ENCODE peak calls at places on chromosomes 13 and 19, in six cellular contexts. L, B, X, P, Z and N are unnamed samples.
A peak's percentile ranks its signal among the peaks of the same experiment; 100 is the strongest.

GRCh38 chr13:32443111-32443510 is 15.2 kb upstream of the N4BP2L1 start:
- DNase-seq in L (peak; percentile 69), B (peak; percentile 63), X (peak; percentile 46), P (no peak), Z (no peak), N (no peak)

GRCh38 chr19:49340069-49340864 is 5.1 kb downstream of the CD37 start:
- DNase-seq in L (peak; percentile 78), B (peak; percentile 82), X (peak; percentile 80), P (peak; percentile 92), Z (peak; percentile 83), N (no peak)

GRCh38 chr13:46607768-46608553 is 55.0 kb downstream of the LRCH1 start:
- DNase-seq in L (peak; percentile 92), B (no peak), X (no peak), P (no peak), Z (no peak), N (no peak)

GRCh38 chr19:46218160-46218559 is 11.4 kb upstream of the IGFL1 start:
- DNase-seq in L (peak; percentile 23), B (peak; percentile 78), X (peak; percentile 88), P (no peak), Z (no peak), N (peak; percentile 49)

GRCh38 chr13:43428545-43429287 is 358.1 kb downstream of the ENOX1 start:
- DNase-seq in L (no peak), B (no peak), X (peak; percentile 24), P (no peak), Z (no peak), N (no peak)

GRCh38 chr19:9857920-9858746 is 23.0 kb downstream of the PIN1 start:
- DNase-seq in L (no peak), B (peak; percentile 79), X (no peak), P (no peak), Z (no peak), N (peak; percentile 79)

GRCh38 chr13:36359301-36359950 is 13.2 kb upstream of the SPART start:
- DNase-seq in L (peak; percentile 55), B (no peak), X (no peak), P (no peak), Z (no peak), N (no peak)

GRCh38 chr13:40023608-40024577 is 368.4 kb downstream of the COG6 start:
- DNase-seq in L (no peak), B (no peak), X (no peak), P (no peak), Z (no peak), N (no peak)

GRCh38 chr13:27573265-27573664 is 47.1 kb downstream of the LNX2 start:
- DNase-seq in L (peak; percentile 46), B (peak; percentile 17), X (no peak), P (no peak), Z (no peak), N (no peak)

GRCh38 chr19:5060591-5061339 is 91.9 kb downstream of the KDM4B start:
- DNase-seq in L (no peak), B (no peak), X (no peak), P (no peak), Z (peak; percentile 93), N (no peak)

GRCh38 chr13:20685042-20685441 is 18.5 kb upstream of the IL17D start:
- DNase-seq in L (no peak), B (no peak), X (no peak), P (no peak), Z (no peak), N (no peak)

GRCh38 chr19:4831351-4832340 is at the start of gene TICAM1:
- DNase-seq in L (no peak), B (peak; percentile 34), X (peak; percentile 45), P (peak; percentile 95), Z (peak; percentile 85), N (no peak)

GRCh38 chr19:41872775-41873647 is 4.1 kb upstream of the CD79A start:
- DNase-seq in L (peak; percentile 72), B (peak; percentile 67), X (peak; percentile 96), P (no peak), Z (peak; percentile 69), N (no peak)

GRCh38 chr13:48334534-48335127 is 31.1 kb downstream of the RB1 start:
- DNase-seq in L (peak; percentile 36), B (peak; percentile 62), X (peak; percentile 45), P (no peak), Z (no peak), N (peak; percentile 45)

GRCh38 chr19:5141926-5142724 is 173.2 kb downstream of the KDM4B start:
- DNase-seq in L (no peak), B (peak; percentile 34), X (no peak), P (no peak), Z (peak; percentile 51), N (no peak)

GRCh38 chr19:14152713-14153112 is 16.3 kb upstream of the ASF1B start:
- DNase-seq in L (no peak), B (no peak), X (no peak), P (no peak), Z (no peak), N (no peak)

GRCh38 chr13:89969996-89970709 is 1377.3 kb upstream of the MIR17HG start:
- DNase-seq in L (no peak), B (no peak), X (no peak), P (no peak), Z (no peak), N (no peak)

GRCh38 chr19:45177817-45178261 is at the start of gene TRAPPC6A:
- DNase-seq in L (no peak), B (peak; percentile 80), X (peak; percentile 64), P (no peak), Z (no peak), N (no peak)

GRCh38 chr19:13843104-13843921 is 33.6 kb upstream of the NANOS3 start:
- DNase-seq in L (no peak), B (no peak), X (peak; percentile 76), P (peak; percentile 95), Z (peak; percentile 69), N (no peak)

GRCh38 chr19:480016-480855 is 16.1 kb upstream of the MADCAM1 start:
- DNase-seq in L (peak; percentile 63), B (peak; percentile 46), X (peak; percentile 87), P (peak; percentile 93), Z (peak; percentile 89), N (no peak)

GRCh38 chr19:48364564-48365363 is 597 bp downstream of the SYNGR4 start:
- DNase-seq in L (no peak), B (peak; percentile 50), X (no peak), P (peak; percentile 85), Z (no peak), N (no peak)

GRCh38 chr13:109678459-109678858 is 107.9 kb downstream of the IRS2 start:
- DNase-seq in L (no peak), B (no peak), X (no peak), P (no peak), Z (no peak), N (no peak)
- H3K4me3 ChIP-seq in L (no peak overlapping the region), B (no peak overlapping the region), X (no peak overlapping the region), P (no peak overlapping the region), Z (no peak overlapping the region), N (no peak overlapping the region)

DNA sequence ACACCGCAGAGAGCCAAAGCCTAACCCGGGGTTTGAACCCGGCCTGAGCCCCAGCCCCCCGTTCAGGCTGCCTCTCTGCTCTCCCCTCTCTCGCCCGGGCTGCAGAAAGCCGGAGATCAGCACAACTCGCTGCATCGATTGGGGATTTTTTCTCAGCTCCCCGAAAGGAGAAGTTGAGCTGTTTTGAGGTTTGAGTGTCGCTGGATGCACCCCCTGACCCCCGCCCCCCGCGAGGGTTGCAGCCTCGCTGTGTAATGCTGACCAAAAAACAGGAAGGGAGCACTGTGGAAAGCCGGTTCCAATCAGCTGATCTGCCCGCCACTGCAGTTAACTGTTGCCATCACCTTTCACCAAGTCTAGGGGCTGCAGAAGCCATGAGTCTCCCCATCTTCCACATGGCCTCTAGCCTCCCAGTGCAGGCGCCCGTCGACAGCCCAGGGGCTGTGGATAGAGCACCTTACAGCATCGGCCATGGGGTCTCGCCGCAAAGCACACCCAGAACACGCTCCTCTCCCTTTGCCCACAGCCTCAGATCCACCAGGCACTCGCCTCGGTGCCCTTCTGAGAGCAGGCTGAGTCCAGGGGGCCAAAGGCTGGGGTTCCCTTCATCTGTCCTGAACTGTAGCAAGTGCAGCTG is 34.5 kb downstream of the MYO9B start:
- DNase-seq in L (no peak), B (peak; percentile 93), X (no peak), P (peak; percentile 94), Z (peak; percentile 76), N (no peak)
- H3K4me3 ChIP-seq in L (no peak overlapping the region), B (no peak overlapping the region), X (no peak overlapping the region), P (no peak overlapping the region), Z (no peak overlapping the region), N (no peak overlapping the region)

GRCh38 chr19:6801397-6802086 is 29.0 kb downstream of the VAV1 start:
- DNase-seq in L (no peak), B (peak; percentile 93), X (peak; percentile 77), P (peak; percentile 91), Z (peak; percentile 79), N (peak; percentile 98)

GRCh38 chr19:6796278-6796677 is 23.8 kb downstream of the VAV1 start:
- DNase-seq in L (no peak), B (no peak), X (no peak), P (no peak), Z (no peak), N (no peak)

GRCh38 chr19:6803036-6803404 is 30.5 kb downstream of the VAV1 start:
- DNase-seq in L (no peak), B (peak; percentile 5), X (peak; percentile 3), P (no peak), Z (no peak), N (no peak)

GRCh38 chr19:6802336-6803035 is 30.0 kb downstream of the VAV1 start:
- DNase-seq in L (no peak), B (peak; percentile 94), X (peak; percentile 32), P (no peak), Z (peak; percentile 50), N (peak; percentile 82)

DNA sequence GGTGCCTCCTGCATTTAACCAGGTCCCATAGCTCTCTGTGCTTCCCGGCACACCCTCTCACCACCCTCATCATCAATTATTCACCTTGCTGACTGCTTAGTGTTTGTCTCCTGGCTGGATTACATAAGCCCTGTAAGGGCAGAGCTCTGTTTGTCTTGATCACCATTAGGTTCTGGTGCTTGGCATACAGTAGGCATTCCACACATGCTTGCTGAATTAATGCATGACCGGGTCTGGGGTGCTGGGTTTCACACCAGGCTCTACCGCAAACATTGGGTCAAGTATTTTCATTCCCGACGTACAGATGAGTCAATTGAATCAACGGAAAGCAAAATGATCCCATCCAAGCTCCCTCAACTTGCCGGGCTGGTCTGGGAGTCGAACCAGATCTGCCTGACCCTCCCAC is 28.5 kb downstream of the VAV1 start:
- DNase-seq in L (peak; percentile 19), B (no peak), X (no peak), P (no peak), Z (no peak), N (peak; percentile 26)
- H3K4me3 ChIP-seq in L (no peak overlapping the region), B (peak overlapping the region; percentile 59), X (peak overlapping the region; percentile 22), P (no peak overlapping the region), Z (no peak overlapping the region), N (peak overlapping the region; percentile 56)

GRCh38 chr19:15250635-15250993 is 18.4 kb upstream of the EPHX3 start:
- DNase-seq in L (no peak), B (no peak), X (no peak), P (no peak), Z (no peak), N (no peak)
- H3K4me3 ChIP-seq in L (no peak overlapping the region), B (no peak overlapping the region), X (no peak overlapping the region), P (no peak overlapping the region), Z (peak overlapping the region; percentile 27), N (no peak overlapping the region)